ENCODE peak calls at places on chromosomes 16 and 17, in four cellular contexts. M, J, A and X are unnamed samples.

GRCh38 chr16:27267037-27267677 is 1.4 kb downstream of the NSMCE1 start:
- DNase-seq in A (no peak), J (no peak), M (no peak), X (no peak)

GRCh38 chr17:66405836-66406679 is 103.6 kb downstream of the PRKCA start:
- DNase-seq in A (peak; percentile 29), J (peak; percentile 69), M (no peak), X (peak; percentile 33)

GRCh38 chr16:87582221-87582965 is 19.9 kb upstream of the JPH3 start:
- DNase-seq in A (peak; percentile 87), J (no peak), M (peak; percentile 37), X (no peak)

GRCh38 chr17:72806011-72806410 is 286.5 kb downstream of the SLC39A11 start:
- DNase-seq in J (no peak), M (no peak), A (no peak), X (no peak)

GRCh38 chr17:921161-921560 is 58.4 kb downstream of the NXN start:
- DNase-seq in J (no peak), M (no peak), A (no peak), X (no peak)

GRCh38 chr16:21685034-21685455 is 21.3 kb downstream of the OTOA start:
- DNase-seq in M (no peak), J (no peak), A (peak; percentile 30), X (no peak)

GRCh38 chr17:50582741-50583140 is 22.2 kb downstream of the CACNA1G start:
- DNase-seq in A (no peak), M (no peak), J (no peak), X (no peak)

GRCh38 chr16:79845734-79846135 is 245.2 kb upstream of the MAF start:
- DNase-seq in M (no peak), J (no peak), A (no peak), X (no peak)

GRCh38 chr16:84181144-84181915 is 5.5 kb downstream of the TAF1C start:
- DNase-seq in A (no peak), J (no peak), M (no peak), X (no peak)

GRCh38 chr17:74691151-74691550 is 21.6 kb downstream of the CD300LF start:
- DNase-seq in A (no peak), J (no peak), M (no peak), X (no peak)

GRCh38 chr17:9002610-9003354 is 18.5 kb upstream of the NTN1 start:
- DNase-seq in M (peak; percentile 74), A (peak; percentile 70), J (no peak), X (no peak)

GRCh38 chr16:72128701-72129100 is 35.1 kb downstream of the DHX38 start:
- DNase-seq in J (no peak), A (no peak), M (no peak), X (no peak)

GRCh38 chr17:64180089-64180488 is 50.1 kb upstream of the ERN1 start:
- DNase-seq in M (no peak), A (no peak), J (no peak), X (no peak)

GRCh38 chr16:50684823-50685455 is 3.8 kb upstream of the SNX20 start:
- DNase-seq in A (no peak), M (no peak), J (no peak), X (no peak)

GRCh38 chr17:42347198-42347597 is 41.0 kb downstream of the STAT3 start:
- DNase-seq in A (peak; percentile 71), J (no peak), M (no peak), X (peak; percentile 10)

GRCh38 chr17:46158323-46159296 is 34.6 kb downstream of the KANSL1 start:
- DNase-seq in M (no peak), A (no peak), J (peak; percentile 94), X (peak; percentile 30)

GRCh38 chr16:88066680-88067529 is 115.7 kb downstream of the BANP start:
- DNase-seq in M (peak; percentile 9), A (no peak), J (no peak), X (no peak)

GRCh38 chr17:48556534-48557401 is 11.9 kb upstream of the HOXB2 start:
- DNase-seq in J (no peak), A (no peak), M (no peak), X (no peak)

GRCh38 chr17:62819511-62820221 is 11.6 kb upstream of the MARCHF10 start:
- DNase-seq in J (no peak), M (peak; percentile 29), A (peak; percentile 93), X (peak; percentile 49)